ENCODE peak calls at places on chromosomes 7 and 10, in six cellular contexts. P is HCT116; N is stimulated activated CD4-positive, alpha-beta T cell treated with anti-CD3 and anti-CD28 coated beads, Interleukin-12 subunit alpha, Interleukin-12 subunit beta, amount 100 ng/mL, for 4 hours; D is RWPE1; Q is frontal cortex; M is effector CD4-positive, alpha-beta T cell. U is an unnamed sample.

GRCh38 chr10:10038358-10038757 is 979.3 kb upstream of the CELF2 start:
- DNase-seq in P (no peak), N (no peak), D (no peak), Q (no peak), M (no peak), U (no peak)

GRCh38 chr10:117242463-117242832 is 1.5 kb downstream of the SLC18A2 start:
- DNase-seq in P (no peak), N (no peak), D (no peak), Q (no peak), M (no peak), U (no peak)

GRCh38 chr10:72084094-72084459 is 4.3 kb downstream of the SPOCK2 start:
- DNase-seq in P (no peak), N (peak; percentile 61), D (no peak), Q (no peak), M (peak; percentile 57), U (no peak)

GRCh38 chr10:99521474-99522077 is 11.2 kb upstream of the NKX2-3 start:
- DNase-seq in P (no peak), N (no peak), D (no peak), Q (no peak), M (no peak), U (no peak)

GRCh38 chr10:70931168-70931805 is 42.9 kb upstream of the PCBD1 start:
- DNase-seq in P (no peak), N (no peak), D (peak; percentile 80), Q (no peak), M (no peak), U (peak; percentile 69)

GRCh38 chr7:151174246-151175046 is 7.0 kb upstream of the GBX1 start:
- DNase-seq in P (no peak), N (peak; percentile 25), D (peak; percentile 23), Q (peak; percentile 70), M (no peak), U (no peak)

GRCh38 chr7:146096994-146097393 is 19.6 kb upstream of the CNTNAP2 start:
- DNase-seq in P (no peak), N (no peak), D (no peak), Q (no peak), M (no peak), U (peak; percentile 5)

GRCh38 chr10:25725917-25726716 is 207.9 kb upstream of the MYO3A start:
- DNase-seq in P (peak; percentile 35), N (no peak), D (peak; percentile 30), Q (peak; percentile 44), M (no peak), U (peak; percentile 52)

GRCh38 chr10:124266468-124267230 is 152.1 kb downstream of the OAT start:
- DNase-seq in P (no peak), N (no peak), D (peak; percentile 30), Q (no peak), M (no peak), U (no peak)

GRCh38 chr10:132685121-132685891 is 100.6 kb downstream of the NKX6-2 start:
- DNase-seq in P (no peak), N (no peak), D (peak; percentile 71), Q (peak; percentile 79), M (no peak), U (peak; percentile 63)

GRCh38 chr10:104521901-104522827 is 118.9 kb upstream of the SORCS3 start:
- DNase-seq in P (no peak), N (no peak), D (no peak), Q (peak; percentile 32), M (no peak), U (no peak)

GRCh38 chr7:157990226-157990877 is 597.3 kb downstream of the PTPRN2 start:
- DNase-seq in P (no peak), N (no peak), D (no peak), Q (no peak), M (no peak), U (no peak)

GRCh38 chr7:28986028-28986427 is 27.9 kb upstream of the TRIL start:
- DNase-seq in P (no peak), N (no peak), D (no peak), Q (no peak), M (no peak), U (no peak)

GRCh38 chr7:146116452-146117219 is at the start of gene CNTNAP2:
- DNase-seq in P (no peak), N (no peak), D (no peak), Q (peak; percentile 29), M (no peak), U (no peak)

GRCh38 chr7:50921114-50921513 is 138.4 kb upstream of the GRB10 start:
- DNase-seq in P (no peak), N (peak; percentile 23), D (peak; percentile 81), Q (no peak), M (no peak), U (peak; percentile 94)

GRCh38 chr10:43259981-43260761 is 6.7 kb downstream of the RASGEF1A start:
- DNase-seq in P (no peak), N (no peak), D (peak; percentile 23), Q (no peak), M (no peak), U (no peak)

GRCh38 chr7:129841465-129841864 is 111.3 kb downstream of the UBE2H start:
- DNase-seq in P (no peak), N (no peak), D (no peak), Q (no peak), M (no peak), U (no peak)

GRCh38 chr7:46628389-46628788 is 707.3 kb upstream of the IGFBP3 start:
- DNase-seq in P (no peak), N (no peak), D (no peak), Q (no peak), M (no peak), U (no peak)

GRCh38 chr10:63528084-63528744 is 7.0 kb downstream of the REEP3 start:
- DNase-seq in P (no peak), N (no peak), D (no peak), Q (no peak), M (no peak), U (no peak)

GRCh38 chr7:83677180-83677866 is 28.4 kb upstream of the SEMA3E start:
- DNase-seq in P (peak; percentile 92), N (no peak), D (peak; percentile 79), Q (no peak), M (no peak), U (peak; percentile 92)

GRCh38 chr10:96235326-96236089 is 35.9 kb downstream of the BLNK start:
- DNase-seq in P (no peak), N (no peak), D (no peak), Q (no peak), M (no peak), U (no peak)

GRCh38 chr10:78248651-78249464 is 215.2 kb downstream of the RPS24 start:
- DNase-seq in P (no peak), N (no peak), D (no peak), Q (peak; percentile 26), M (no peak), U (no peak)

GRCh38 chr7:30322656-30323355 is 38.4 kb downstream of the ZNRF2 start:
- DNase-seq in P (no peak), N (no peak), D (peak; percentile 62), Q (no peak), M (no peak), U (no peak)

GRCh38 chr10:30857803-30858202 is 173.9 kb downstream of the ZNF438 start:
- DNase-seq in P (no peak), N (no peak), D (no peak), Q (no peak), M (no peak), U (no peak)

GRCh38 chr10:8050561-8051108 is 3.9 kb upstream of the GATA3 start:
- DNase-seq in P (no peak), N (no peak), D (no peak), Q (no peak), M (no peak), U (peak; percentile 45)

GRCh38 chr10:60397792-60398191 is 8.1 kb upstream of the ANK3 start:
- DNase-seq in P (no peak), N (no peak), D (no peak), Q (no peak), M (no peak), U (no peak)

GRCh38 chr7:17301491-17302101 is 3.1 kb downstream of the AHR start:
- DNase-seq in P (no peak), N (peak; percentile 40), D (no peak), Q (no peak), M (peak; percentile 47), U (peak; percentile 51)

GRCh38 chr10:109899578-109900355 is 23.5 kb downstream of the XPNPEP1 start:
- DNase-seq in P (no peak), N (no peak), D (no peak), Q (no peak), M (no peak), U (no peak)

GRCh38 chr10:130814610-130815009 is 496.9 kb downstream of the TCERG1L start:
- DNase-seq in P (no peak), N (no peak), D (no peak), Q (no peak), M (no peak), U (no peak)

GRCh38 chr7:116583653-116584052 is 58.8 kb downstream of the CAV1 start:
- DNase-seq in P (no peak), N (no peak), D (no peak), Q (no peak), M (no peak), U (no peak)

GRCh38 chr7:85172530-85172941 is 14.3 kb downstream of the SEMA3D start:
- DNase-seq in P (no peak), N (no peak), D (no peak), Q (no peak), M (no peak), U (no peak)

GRCh38 chr7:11831727-11832495 is at the start of gene THSD7A:
- DNase-seq in P (no peak), N (peak; percentile 3), D (peak; percentile 3), Q (peak; percentile 46), M (no peak), U (peak; percentile 65)

GRCh38 chr7:37643876-37644275 is 39.7 kb upstream of the GPR141 start:
- DNase-seq in P (no peak), N (no peak), D (no peak), Q (no peak), M (no peak), U (no peak)

GRCh38 chr10:70601775-70602174 is 766 bp downstream of the PRF1 start:
- DNase-seq in P (no peak), N (no peak), D (no peak), Q (no peak), M (no peak), U (peak; percentile 44)

U was measured in SW480.